ENCODE peak calls at places on chromosomes 16 and 17, in six cellular contexts. Z is adrenal gland, O is tibial nerve, B is upper lobe of right lung, Q is lower lobe of right lung, Y is HCT116. S is an unnamed sample. For H3K4me1, the result is how much of the 10 kb centered on the place peaks cover.

GRCh38 chr16:62891-63290 is 9.3 kb downstream of the SNRNP25 start:
- DNase-seq in Z (no peak), O (no peak), B (peak), Q (no peak), Y (no peak), S (no peak)

GRCh38 chr16:79089735-79090284 is 510.7 kb downstream of the MAF start:
- DNase-seq in Z (no peak), O (no peak), B (no peak), Q (no peak), Y (no peak), S (no peak)

GRCh38 chr17:45783593-45784292 is 377 bp upstream of the CRHR1 start:
- DNase-seq in Z (no peak), O (no peak), B (no peak), Q (no peak), Y (no peak), S (peak)

GRCh38 chr16:11045846-11046245 is 101.5 kb downstream of the CLEC16A start:
- DNase-seq in Z (no peak), O (no peak), B (no peak), Q (no peak), Y (no peak), S (no peak)

GRCh38 chr16:77171750-77172635 is 19.0 kb upstream of the MON1B start:
- DNase-seq in Z (peak), O (no peak), B (no peak), Q (no peak), Y (peak), S (peak)

GRCh38 chr16:67184453-67185002 is 765 bp upstream of the MATCAP1 start:
- DNase-seq in Z (no peak), O (no peak), B (no peak), Q (no peak), Y (no peak), S (no peak)

GRCh38 chr16:11224096-11224893 is 31.7 kb downstream of the SOCS1 start:
- DNase-seq in Z (peak), O (peak), B (peak), Q (peak), Y (no peak), S (peak)

GRCh38 chr17:83062818-83063671 is 16.4 kb upstream of the METRNL start:
- DNase-seq in Z (peak), O (peak), B (peak), Q (peak), Y (no peak), S (peak)

GRCh38 chr17:34163681-34164080 is 91.4 kb upstream of the CCL2 start:
- DNase-seq in Z (no peak), O (no peak), B (no peak), Q (no peak), Y (no peak), S (no peak)

GRCh38 chr17:75047398-75048098 is 523 bp downstream of the KCTD2 start:
- DNase-seq in Z (peak), O (no peak), B (peak), Q (peak), Y (no peak), S (peak)

GRCh38 chr16:49890876-49891275 is 35.0 kb upstream of the ZNF423 start:
- DNase-seq in Z (no peak), O (no peak), B (no peak), Q (no peak), Y (no peak), S (no peak)

GRCh38 chr17:21272881-21273839 is 11.4 kb upstream of the MAP2K3 start:
- DNase-seq in Z (no peak), O (no peak), B (no peak), Q (no peak), Y (no peak), S (no peak)

GRCh38 chr17:16338391-16338790 is 14.9 kb downstream of the CENPV start:
- DNase-seq in Z (no peak), O (no peak), B (no peak), Q (no peak), Y (no peak), S (no peak)

GRCh38 chr17:55478971-55479370 is 32.3 kb downstream of the SMIM36 start:
- DNase-seq in Z (no peak), O (no peak), B (no peak), Q (no peak), Y (no peak), S (no peak)

GRCh38 chr16:72787130-72787518 is 260.8 kb downstream of the ZFHX3 start:
- DNase-seq in Z (no peak), O (no peak), B (no peak), Q (no peak), Y (no peak), S (no peak)

GRCh38 chr16:80900593-80900954 is 96.2 kb upstream of the CDYL2 start:
- DNase-seq in Z (no peak), O (no peak), B (no peak), Q (no peak), Y (no peak), S (no peak)

GRCh38 chr17:78466786-78467715 is 88.6 kb downstream of the PGS1 start:
- DNase-seq in Z (no peak), O (no peak), B (no peak), Q (no peak), Y (no peak), S (no peak)

GRCh38 chr16:72311426-72311825 is 139.5 kb upstream of the PMFBP1 start:
- DNase-seq in Z (no peak), O (no peak), B (no peak), Q (no peak), Y (no peak), S (no peak)

GRCh38 chr16:20307240-20307671 is 20.1 kb downstream of the GP2 start:
- DNase-seq in Z (no peak), O (no peak), B (no peak), Q (no peak), Y (no peak), S (no peak)

GRCh38 chr17:77535892-77536291 is 395.1 kb downstream of the SEC14L1 start:
- DNase-seq in Z (no peak), O (no peak), B (no peak), Q (no peak), Y (no peak), S (no peak)

DNA sequence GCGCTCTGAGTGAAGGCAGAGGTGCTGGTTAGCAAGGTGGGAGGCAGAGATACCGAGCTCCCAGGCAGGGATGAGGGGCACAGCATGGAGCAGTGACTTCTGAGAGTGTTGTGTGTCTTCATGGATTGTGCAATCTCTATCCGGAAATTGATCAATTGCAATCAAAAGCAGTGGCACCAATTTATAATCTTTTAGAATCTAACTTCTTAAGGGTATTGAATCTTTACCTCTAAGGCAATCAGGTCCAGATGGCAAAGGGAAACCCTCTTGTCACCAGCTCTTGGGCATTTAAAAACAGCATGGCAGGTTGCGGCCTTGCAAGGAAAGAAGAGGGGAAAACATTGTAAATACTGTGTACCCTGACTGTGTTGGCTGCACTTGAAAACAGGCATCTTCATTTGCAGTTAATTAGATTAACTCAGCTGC is 58.0 kb upstream of the MRTFB start:
- DNase-seq in Z (no peak), O (no peak), B (no peak), Q (no peak), Y (no peak), S (no peak)
- H3K27ac ChIP-seq in Z (peak), O (no peak), B (peak), Q (peak), Y (no peak), S (peak)

DNA sequence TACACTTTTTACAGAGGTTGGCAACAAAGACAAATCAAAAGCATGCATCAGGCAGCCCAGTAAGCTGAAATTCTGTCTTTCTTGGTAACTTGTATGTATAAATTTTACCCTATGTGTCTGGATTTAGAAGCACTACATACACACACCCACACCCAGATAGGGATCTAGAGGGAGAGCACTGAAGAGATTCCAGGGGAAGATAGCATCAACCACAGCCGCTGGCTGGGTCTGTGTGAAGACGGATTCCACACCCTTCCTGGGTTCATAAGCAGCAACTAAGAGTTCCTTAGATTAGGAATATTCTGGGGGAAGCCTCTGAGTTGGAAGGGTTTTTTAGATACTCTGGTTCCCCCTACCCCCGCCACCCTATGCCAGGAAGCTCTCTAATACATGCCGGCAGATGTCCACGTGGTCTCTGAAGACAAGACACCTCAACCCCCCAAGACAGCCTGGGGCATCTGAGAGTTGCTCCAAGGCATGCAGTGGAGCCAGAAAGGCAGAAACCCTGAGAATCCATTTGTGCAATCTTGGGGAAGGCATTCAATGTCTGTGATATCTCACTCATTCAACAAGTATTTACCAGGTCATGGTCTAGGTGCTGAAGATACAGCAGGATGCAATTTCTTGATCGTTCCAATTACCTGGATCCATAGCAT is 86.4 kb downstream of the NOG start:
- DNase-seq in Z (no peak), O (no peak), B (no peak), Q (no peak), Y (no peak), S (no peak)
- H3K4me3 ChIP-seq in Z (no peak), O (no peak), B (no peak), Q (no peak), Y (no peak), S (no peak)

GRCh38 chr16:13063457-13063856 is 162.1 kb downstream of the SHISA9 start:
- DNase-seq in Z (no peak), O (no peak), B (no peak), Q (no peak), Y (no peak), S (no peak)
- H3K4me1 ChIP-seq in Z (under half), O (under half), B (under half), Q (under half), Y (under half), S (under half)

GRCh38 chr16:87459027-87459426 is 33.8 kb downstream of the ZCCHC14 start:
- DNase-seq in Z (no peak), O (no peak), B (peak), Q (no peak), Y (no peak), S (no peak)

GRCh38 chr16:87457051-87457611 is 35.7 kb downstream of the ZCCHC14 start:
- DNase-seq in Z (no peak), O (no peak), B (peak), Q (no peak), Y (no peak), S (no peak)

GRCh38 chr16:87457724-87458423 is 35.0 kb downstream of the ZCCHC14 start:
- DNase-seq in Z (peak), O (no peak), B (peak), Q (no peak), Y (peak), S (no peak)

GRCh38 chr16:87459833-87460232 is 33.0 kb downstream of the ZCCHC14 start:
- DNase-seq in Z (no peak), O (no peak), B (peak), Q (no peak), Y (no peak), S (no peak)

DNA sequence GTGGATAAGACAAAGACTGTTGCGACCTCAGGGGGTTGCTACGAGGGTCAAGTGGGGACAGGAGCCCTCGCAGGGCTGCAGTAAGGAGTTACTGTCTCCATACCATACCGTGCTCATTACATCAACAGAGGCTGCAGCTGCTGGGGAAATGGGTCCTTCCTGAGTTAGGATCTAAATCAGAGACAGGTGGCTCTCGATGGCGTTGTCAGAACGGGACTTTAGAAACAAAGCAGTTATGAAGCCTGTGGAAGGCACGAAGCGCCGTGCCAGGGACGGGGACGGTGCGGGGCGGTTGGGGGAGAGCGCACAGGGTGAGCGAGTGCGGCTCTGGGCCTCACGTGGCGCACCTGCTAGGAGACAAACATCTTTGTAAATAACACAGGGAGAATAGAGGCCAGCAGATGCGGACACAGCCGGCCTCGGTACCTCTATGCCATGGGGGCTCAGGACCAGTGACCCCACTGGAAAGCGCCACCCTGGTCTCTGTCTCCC is 34.4 kb downstream of the ZCCHC14 start:
- DNase-seq in Z (no peak), O (no peak), B (peak), Q (no peak), Y (no peak), S (no peak)
- H3K27ac ChIP-seq in Z (peak), O (no peak), B (no peak), Q (peak), Y (peak), S (no peak)

GRCh38 chr16:46814790-46815189 is 16.2 kb downstream of the C16orf87 start:
- DNase-seq in Z (no peak), O (no peak), B (no peak), Q (no peak), Y (no peak), S (no peak)
- H3K4me3 ChIP-seq in Z (no peak), O (no peak), B (no peak), Q (no peak), Y (no peak), S (no peak)

GRCh38 chr17:28550858-28551257 is 1.6 kb downstream of the UNC119 start:
- DNase-seq in Z (no peak), O (no peak), B (no peak), Q (no peak), Y (no peak), S (no peak)

GRCh38 chr17:28552201-28552999 is at the start of gene UNC119:
- DNase-seq in Z (peak), O (peak), B (peak), Q (peak), Y (no peak), S (peak)

GRCh38 chr17:28553000-28553505 is 629 bp upstream of the UNC119 start:
- DNase-seq in Z (no peak), O (no peak), B (no peak), Q (no peak), Y (no peak), S (no peak)

GRCh38 chr17:28549274-28550132 is 2.9 kb downstream of the UNC119 start:
- DNase-seq in Z (no peak), O (no peak), B (no peak), Q (no peak), Y (no peak), S (no peak)

GRCh38 chr17:28551421-28552186 is 820 bp downstream of the UNC119 start:
- DNase-seq in Z (no peak), O (no peak), B (no peak), Q (no peak), Y (no peak), S (no peak)
- H3K4me1 ChIP-seq in Z (under half), O (under half), B (under half), Q (under half), Y (under half), S (under half)